ENCODE peak calls at places on chromosome 7, in six cellular contexts. N is GM03348, K is neural progenitor cell, Q is thoracic aorta, B is hippocampal formation, U is GM19239. O is an unnamed sample.

GRCh38 chr7:88546808-88547207 is 212.7 kb upstream of the ZNF804B start:
- DNase-seq in N (no peak), K (peak; percentile 54), Q (no peak), B (no peak), U (peak; percentile 3), O (peak; percentile 12)

GRCh38 chr7:116211006-116211912 is 920 bp downstream of the TES start:
- DNase-seq in N (peak; percentile 82), K (peak; percentile 54), Q (peak; percentile 59), B (no peak), U (peak; percentile 49), O (peak; percentile 61)

GRCh38 chr7:32881074-32881982 is 10.2 kb downstream of the KBTBD2 start:
- DNase-seq in N (peak; percentile 38), K (no peak), Q (no peak), B (no peak), U (no peak), O (no peak)

GRCh38 chr7:79822620-79823240 is 311.9 kb upstream of the GNAI1 start:
- DNase-seq in N (no peak), K (no peak), Q (no peak), B (no peak), U (no peak), O (no peak)

GRCh38 chr7:76065016-76065612 is 17.2 kb downstream of the MDH2 start:
- DNase-seq in N (no peak), K (no peak), Q (no peak), B (no peak), U (no peak), O (no peak)

GRCh38 chr7:47227762-47228177 is 354.1 kb downstream of the TNS3 start:
- DNase-seq in N (peak; percentile 83), K (no peak), Q (no peak), B (no peak), U (no peak), O (no peak)

GRCh38 chr7:3201937-3202715 is 98.9 kb upstream of the SDK1 start:
- DNase-seq in N (no peak), K (no peak), Q (no peak), B (no peak), U (no peak), O (no peak)

GRCh38 chr7:30521532-30521931 is 16.9 kb upstream of the GGCT start:
- DNase-seq in N (peak; percentile 52), K (no peak), Q (no peak), B (no peak), U (no peak), O (peak; percentile 42)

GRCh38 chr7:35695628-35695888 is 623 bp upstream of the HERPUD2 start:
- DNase-seq in N (no peak), K (no peak), Q (no peak), B (no peak), U (no peak), O (no peak)

GRCh38 chr7:80940539-80941205 is 21.8 kb upstream of the SEMA3C start:
- DNase-seq in N (no peak), K (no peak), Q (no peak), B (no peak), U (no peak), O (no peak)

GRCh38 chr7:69105092-69105491 is 493.2 kb upstream of the AUTS2 start:
- DNase-seq in N (no peak), K (no peak), Q (no peak), B (no peak), U (no peak), O (no peak)

GRCh38 chr7:79828866-79829265 is 305.8 kb upstream of the GNAI1 start:
- DNase-seq in N (no peak), K (no peak), Q (no peak), B (no peak), U (no peak), O (no peak)

GRCh38 chr7:140212100-140212881 is 35.5 kb upstream of the KDM7A start:
- DNase-seq in N (no peak), K (no peak), Q (no peak), B (no peak), U (peak; percentile 54), O (no peak)

O was measured in tibial nerve.